ENCODE peak calls at places on chromosomes 7 and 10, in nine cellular contexts. D is H1, X is transverse colon, H is GM12892, K is sigmoid colon, A is HepG2, P is prostate gland, R is spleen, E is HCT116. Q is an unnamed sample.

GRCh38 chr7:83696101-83696500 is 47.2 kb upstream of the SEMA3E start:
- DNase-seq in D (no peak), X (no peak), H (no peak), K (no peak), A (no peak), P (no peak), R (no peak), E (no peak), Q (no peak)

GRCh38 chr7:143381427-143382125 is 431 bp downstream of the ZYX start:
- DNase-seq in D (no peak), X (peak), H (no peak), K (peak), A (no peak), P (peak), R (peak), E (no peak), Q (peak)

GRCh38 chr7:18352339-18353255 is 143.0 kb upstream of the HDAC9 start:
- DNase-seq in D (peak), X (peak), H (no peak), K (no peak), A (peak), P (peak), R (no peak), E (peak), Q (peak)

GRCh38 chr10:70774810-70775678 is 10.1 kb downstream of the TBATA start:
- DNase-seq in D (peak), X (no peak), H (no peak), K (no peak), A (peak), P (peak), R (peak), E (no peak), Q (peak)

GRCh38 chr10:101467286-101467770 is 113.4 kb downstream of the BTRC start:
- DNase-seq in D (no peak), X (no peak), H (peak), K (no peak), A (peak), P (peak), R (no peak), E (peak), Q (no peak)

GRCh38 chr10:68647928-68648327 is 73.1 kb upstream of the CCAR1 start:
- DNase-seq in D (no peak), X (no peak), H (no peak), K (no peak), A (peak), P (no peak), R (no peak), E (no peak), Q (no peak)

GRCh38 chr7:40570218-40570617 is 435.4 kb downstream of the SUGCT start:
- DNase-seq in D (no peak), X (no peak), H (no peak), K (no peak), A (no peak), P (no peak), R (no peak), E (no peak), Q (no peak)

GRCh38 chr10:91931526-91932190 is 8.1 kb downstream of the BTAF1 start:
- DNase-seq in D (no peak), X (no peak), H (no peak), K (no peak), A (no peak), P (no peak), R (no peak), E (no peak), Q (no peak)

GRCh38 chr10:132707776-132708171 is 78.2 kb downstream of the NKX6-2 start:
- DNase-seq in D (no peak), X (no peak), H (no peak), K (peak), A (no peak), P (no peak), R (peak), E (no peak), Q (no peak)

GRCh38 chr7:88041583-88041982 is 107.5 kb downstream of the ADAM22 start:
- DNase-seq in D (no peak), X (no peak), H (no peak), K (no peak), A (no peak), P (no peak), R (no peak), E (no peak), Q (no peak)

GRCh38 chr10:29728541-29729049 is 93.8 kb upstream of the SVIL start:
- DNase-seq in D (no peak), X (no peak), H (no peak), K (no peak), A (no peak), P (no peak), R (no peak), E (no peak), Q (no peak)

GRCh38 chr10:110511734-110512449 is 14.2 kb downstream of the DUSP5 start:
- DNase-seq in D (no peak), X (no peak), H (no peak), K (peak), A (peak), P (no peak), R (no peak), E (no peak), Q (no peak)
- TF ChIP-seq POLR2AphosphoS5 in D (no peak), X (no peak), H (peak), K (no peak), A (no peak), P (no peak), R (no peak), E (peak), Q (no peak)

DNA sequence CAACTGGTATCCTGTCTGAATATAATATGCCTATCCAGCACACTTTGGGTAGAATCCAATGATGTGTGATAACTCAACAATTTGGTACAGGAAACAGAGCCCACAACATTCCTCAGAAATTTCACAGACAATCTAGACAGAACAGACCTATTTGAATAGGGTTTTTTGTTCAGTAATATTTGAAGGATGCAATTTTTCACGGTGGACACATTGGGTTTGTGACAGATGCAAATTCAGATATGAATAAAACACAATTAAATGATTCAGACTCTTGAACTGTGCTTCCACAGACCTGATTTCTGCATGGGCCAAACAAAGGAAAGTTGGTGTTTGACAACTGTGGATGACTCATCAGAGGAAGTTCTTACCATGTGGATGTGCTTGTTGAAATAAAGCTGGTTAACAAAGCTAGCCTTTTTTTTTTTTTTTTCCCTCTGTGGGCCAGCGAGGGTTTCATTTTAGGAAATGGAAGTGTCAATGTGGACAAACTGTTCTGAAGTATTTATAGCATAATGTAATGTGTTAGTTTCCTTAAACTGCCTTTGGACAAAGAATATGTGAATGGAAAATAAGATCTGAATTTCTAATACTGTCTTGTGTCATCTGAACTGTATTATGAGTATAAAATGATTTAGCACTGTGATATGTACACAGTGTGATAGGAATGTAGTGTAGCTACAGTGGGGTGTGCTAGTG is 43.2 kb upstream of the FAM133B start:
- DNase-seq in D (no peak), X (no peak), H (no peak), K (no peak), A (peak), P (peak), R (no peak), E (peak), Q (no peak)
- TF ChIP-seq POLR2A in D (no peak), X (no peak), H (no peak), K (no peak), A (no peak), P (no peak), R (no peak), E (no peak), Q (no peak)

GRCh38 chr10:89352802-89353201 is 25.0 kb downstream of the IFIT3 start:
- DNase-seq in D (no peak), X (no peak), H (no peak), K (no peak), A (no peak), P (no peak), R (no peak), E (no peak), Q (no peak)

GRCh38 chr10:89355373-89355772 is 22.5 kb upstream of the IFIT1B start:
- DNase-seq in D (no peak), X (no peak), H (no peak), K (no peak), A (no peak), P (no peak), R (no peak), E (no peak), Q (no peak)

GRCh38 chr10:89351402-89352038 is 23.7 kb downstream of the IFIT3 start:
- DNase-seq in D (no peak), X (no peak), H (no peak), K (no peak), A (no peak), P (no peak), R (no peak), E (no peak), Q (no peak)

GRCh38 chr10:89348458-89348857 is 20.7 kb downstream of the IFIT3 start:
- DNase-seq in D (no peak), X (no peak), H (no peak), K (no peak), A (no peak), P (no peak), R (no peak), E (no peak), Q (no peak)

GRCh38 chr10:89352039-89352597 is 24.3 kb downstream of the IFIT3 start:
- DNase-seq in D (no peak), X (peak), H (no peak), K (no peak), A (peak), P (no peak), R (no peak), E (peak), Q (peak)
- TF ChIP-seq POLR2AphosphoS5 in D (no peak), X (no peak), H (no peak), K (no peak), A (no peak), P (peak), R (no peak), E (no peak), Q (peak)

GRCh38 chr7:139861794-139862193 is 32.7 kb downstream of the TBXAS1 start:
- DNase-seq in D (no peak), X (no peak), H (no peak), K (no peak), A (no peak), P (no peak), R (no peak), E (no peak), Q (no peak)
- TF ChIP-seq POLR2A in D (no peak), X (no peak), H (no peak), K (no peak), A (no peak), P (no peak), R (no peak), E (no peak), Q (no peak)

GRCh38 chr10:129727495-129727894 is 236.6 kb downstream of the EBF3 start:
- DNase-seq in D (no peak), X (no peak), H (no peak), K (no peak), A (no peak), P (no peak), R (no peak), E (no peak), Q (no peak)

GRCh38 chr10:129728246-129728820 is 235.7 kb downstream of the EBF3 start:
- DNase-seq in D (no peak), X (no peak), H (no peak), K (no peak), A (no peak), P (no peak), R (peak), E (no peak), Q (no peak)

GRCh38 chr10:129725890-129726631 is 238.0 kb downstream of the EBF3 start:
- DNase-seq in D (no peak), X (no peak), H (no peak), K (no peak), A (no peak), P (no peak), R (peak), E (no peak), Q (no peak)

GRCh38 chr10:129725482-129725881 is 238.6 kb downstream of the EBF3 start:
- DNase-seq in D (no peak), X (no peak), H (no peak), K (no peak), A (no peak), P (no peak), R (peak), E (no peak), Q (no peak)

GRCh38 chr10:129727071-129727470 is 237.0 kb downstream of the EBF3 start:
- DNase-seq in D (no peak), X (no peak), H (no peak), K (no peak), A (no peak), P (no peak), R (no peak), E (no peak), Q (no peak)
- TF ChIP-seq POLR2AphosphoS5 in D (no peak), X (no peak), H (no peak), K (no peak), A (no peak), P (no peak), R (no peak), E (no peak), Q (no peak)

GRCh38 chr10:11875183-11875498 is 52.0 kb downstream of the PROSER2 start:
- DNase-seq in D (peak), X (no peak), H (no peak), K (peak), A (no peak), P (no peak), R (no peak), E (no peak), Q (no peak)

GRCh38 chr10:11877506-11877905 is 54.4 kb downstream of the PROSER2 start:
- DNase-seq in D (no peak), X (no peak), H (no peak), K (peak), A (no peak), P (no peak), R (peak), E (no peak), Q (no peak)

GRCh38 chr10:11876805-11877395 is 53.7 kb downstream of the PROSER2 start:
- DNase-seq in D (no peak), X (no peak), H (no peak), K (peak), A (no peak), P (no peak), R (peak), E (no peak), Q (no peak)

GRCh38 chr10:11875499-11876281 is 52.5 kb downstream of the PROSER2 start:
- DNase-seq in D (no peak), X (peak), H (no peak), K (peak), A (peak), P (peak), R (peak), E (peak), Q (peak)

GRCh38 chr10:11874568-11875182 is 51.5 kb downstream of the PROSER2 start:
- DNase-seq in D (peak), X (no peak), H (no peak), K (peak), A (peak), P (peak), R (peak), E (peak), Q (peak)
- TF ChIP-seq POLR2A in D (no peak), X (no peak), H (no peak), K (no peak), A (peak), P (no peak), R (no peak), E (no peak), Q (no peak)